ENCODE peak calls at places on chromosomes 4 and X, in seven cellular contexts. T is fibroblast of lung, L is GM23248, S is mesenchymal stem cell, Z is IMR-90, J is PC-3, O is SK-N-SH. P is an unnamed sample.

GRCh38 chr4:110630621-110631402 is 7.9 kb upstream of the PITX2 start:
- DNase-seq in Z (no peak), T (no peak), S (peak; percentile 30), L (no peak), J (no peak), O (no peak), P (no peak)

GRCh38 chrX:97547873-97548578 is 664.3 kb downstream of the RPA4 start:
- DNase-seq in O (peak; percentile 2), T (peak; percentile 56), J (peak; percentile 23), Z (peak; percentile 39), L (no peak), S (peak; percentile 38), P (peak; percentile 39)

GRCh38 chr4:71377561-71377960 is 38.7 kb downstream of the SLC4A4 start:
- DNase-seq in T (peak; percentile 92), O (no peak), J (peak; percentile 96), S (peak; percentile 93), L (peak; percentile 83), Z (peak; percentile 95), P (peak; percentile 91)

GRCh38 chrX:15911729-15912550 is 57.3 kb upstream of the AP1S2 start:
- DNase-seq in S (no peak), Z (no peak), O (no peak), J (peak; percentile 8), T (no peak), L (peak; percentile 7), P (no peak)

GRCh38 chrX:134544189-134544588 is 84.2 kb downstream of the HPRT1 start:
- DNase-seq in J (no peak), L (peak; percentile 40), T (no peak), Z (no peak), S (no peak), O (no peak), P (no peak)

GRCh38 chr4:152255437-152255836 is 280.5 kb downstream of the FBXW7 start:
- DNase-seq in L (peak; percentile 56), Z (peak; percentile 27), O (no peak), S (peak; percentile 80), T (peak; percentile 44), J (peak; percentile 51), P (peak; percentile 19)

GRCh38 chr4:144294211-144294610 is 153.7 kb upstream of the GYPA start:
- DNase-seq in L (no peak), T (no peak), O (no peak), Z (no peak), J (no peak), S (no peak), P (no peak)

GRCh38 chrX:150036181-150036580 is 97.9 kb upstream of the EOLA2 start:
- DNase-seq in T (peak; percentile 65), S (peak; percentile 50), J (peak; percentile 83), Z (peak; percentile 70), O (peak; percentile 4), L (peak; percentile 74), P (peak; percentile 49)

GRCh38 chr4:151238477-151238876 is 38.5 kb upstream of the PRSS48 start:
- DNase-seq in O (no peak), J (peak; percentile 6), T (peak; percentile 23), S (no peak), Z (peak; percentile 6), L (peak; percentile 54), P (peak; percentile 3)

GRCh38 chr4:122831515-122832196 is 5.0 kb downstream of the FGF2 start:
- DNase-seq in O (no peak), J (peak; percentile 38), S (peak; percentile 37), L (peak; percentile 71), Z (peak; percentile 44), T (peak; percentile 50), P (peak; percentile 37)

DNA sequence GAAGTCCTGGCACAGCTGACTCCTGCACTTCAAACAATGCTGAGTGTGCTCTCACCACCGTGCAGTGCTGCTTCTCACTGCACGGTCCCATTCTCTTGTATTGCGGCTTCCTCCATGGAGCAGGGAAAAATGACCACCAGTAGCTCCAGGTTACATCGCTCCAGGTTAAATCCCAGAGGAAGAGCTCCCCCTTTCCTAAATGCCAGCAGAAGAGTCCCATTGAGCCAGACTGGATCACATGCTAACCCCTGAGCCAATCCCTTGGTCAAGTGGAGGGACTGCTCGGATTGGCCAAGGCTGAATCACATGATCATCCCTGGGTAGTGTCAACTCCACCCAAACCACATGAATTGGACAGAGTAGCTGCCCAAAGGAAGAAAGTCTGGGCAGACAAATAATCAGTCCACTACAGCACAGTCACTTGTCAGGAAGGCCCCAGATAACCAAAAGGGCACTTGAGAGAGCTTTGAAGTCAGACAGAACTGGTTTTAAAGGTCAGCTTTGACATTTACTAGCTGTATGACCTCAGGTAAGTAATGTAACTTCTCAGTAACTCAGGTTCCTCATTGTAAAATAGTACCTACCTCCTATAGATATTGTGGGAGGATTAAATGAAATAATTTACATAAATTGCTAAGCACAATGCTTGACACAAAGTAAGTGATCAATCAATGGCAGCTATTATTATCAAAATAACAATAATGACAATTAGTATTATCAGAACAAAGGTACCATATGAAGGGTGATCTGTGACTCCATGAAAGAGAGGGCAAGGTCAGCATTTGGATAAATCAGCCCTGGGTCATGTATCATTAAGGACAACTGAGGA is 14.3 kb downstream of the TEC start:
- DNase-seq in O (no peak), T (peak; percentile 12), Z (no peak), S (no peak), L (no peak), J (no peak), P (no peak)
- H2AFZ ChIP-seq in O (no peak overlapping the region), T (no peak overlapping the region), Z (no peak overlapping the region), S (no peak overlapping the region), L (no peak overlapping the region), J (no peak overlapping the region), P (no peak overlapping the region)

GRCh38 chr4:87071401-87071800 is 136.6 kb downstream of the AFF1 start:
- DNase-seq in Z (no peak), O (no peak), L (no peak), S (no peak), J (no peak), T (no peak), P (no peak)

GRCh38 chr4:87073187-87073569 is 138.4 kb downstream of the AFF1 start:
- DNase-seq in L (no peak), Z (no peak), T (no peak), O (no peak), S (no peak), J (no peak), P (no peak)

GRCh38 chr4:87075876-87076275 is 141.1 kb downstream of the AFF1 start:
- DNase-seq in J (no peak), L (no peak), Z (no peak), O (no peak), T (no peak), S (no peak), P (no peak)

GRCh38 chr4:87076690-87077358 is 142.0 kb downstream of the AFF1 start:
- DNase-seq in L (peak; percentile 37), Z (no peak), S (no peak), O (no peak), T (no peak), J (no peak), P (no peak)

DNA sequence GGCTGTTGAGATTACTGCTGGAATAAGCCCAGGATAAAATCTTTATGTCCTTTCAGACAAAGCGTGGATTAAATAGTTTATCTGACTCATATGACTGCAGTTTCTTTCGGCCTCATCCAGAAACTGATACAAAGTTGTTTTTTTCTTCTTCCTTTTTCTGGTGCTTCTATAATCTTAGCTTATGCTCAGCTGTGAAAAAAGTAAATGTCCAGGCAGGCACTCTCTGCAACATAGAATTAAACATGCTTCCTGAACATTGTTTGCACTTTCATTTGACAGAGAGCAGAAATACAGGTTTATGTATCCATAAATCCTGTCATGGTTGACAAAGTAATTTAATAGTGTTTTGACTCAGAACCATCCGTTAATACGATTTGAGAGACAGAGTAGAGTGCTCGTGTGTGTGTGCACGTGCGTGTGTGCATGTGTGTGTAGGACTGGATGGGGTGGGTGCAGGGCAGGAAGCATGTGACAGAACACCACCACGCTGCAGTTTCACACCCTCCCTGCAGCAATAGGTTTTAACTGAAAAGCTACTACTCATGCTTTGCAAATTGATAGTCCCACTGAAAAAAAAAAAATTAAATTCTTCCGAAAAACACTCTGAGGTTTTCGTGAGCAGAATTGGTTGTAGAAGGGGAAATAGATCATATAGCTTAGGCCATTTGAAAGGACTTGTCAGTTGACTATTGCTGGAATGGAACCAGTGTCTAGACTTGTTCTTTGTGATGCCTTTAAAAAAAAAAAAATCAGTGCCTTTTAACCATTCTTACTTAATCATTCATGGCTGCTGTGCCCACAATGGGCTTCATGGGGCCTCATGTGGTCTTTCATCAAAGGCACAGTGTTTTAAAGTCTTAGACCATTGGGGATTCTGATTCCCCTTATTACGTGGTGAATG is 139.0 kb downstream of the AFF1 start:
- DNase-seq in T (no peak), L (no peak), S (peak; percentile 49), O (peak; percentile 41), J (peak; percentile 79), Z (peak; percentile 62), P (peak; percentile 32)
- H3K9ac ChIP-seq in T (no peak overlapping the region), L (no peak overlapping the region), S (peak overlapping the region; percentile 50), O (no peak overlapping the region), J (no peak overlapping the region), Z (no peak overlapping the region), P (peak overlapping the region; percentile 25)

DNA sequence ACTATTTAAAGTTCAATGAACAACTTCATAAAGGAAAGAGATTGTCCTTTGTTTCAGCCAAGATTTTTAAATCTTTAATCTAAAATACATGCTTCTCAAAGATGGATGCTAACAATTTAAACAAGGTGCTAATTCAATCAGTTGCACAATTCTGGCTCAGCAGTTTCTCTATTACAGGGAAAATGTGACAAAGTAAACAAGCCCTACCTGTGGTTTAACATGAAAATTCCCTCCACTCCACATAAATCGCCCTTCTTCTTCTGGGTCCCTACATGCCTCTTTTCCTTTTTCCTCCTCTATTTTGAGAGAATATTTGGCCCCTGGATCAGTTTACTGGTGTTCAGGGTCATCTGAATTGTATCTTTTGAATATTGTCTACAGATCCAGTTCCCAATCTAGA is 80.6 kb downstream of the FRYL start:
- DNase-seq in J (peak; percentile 35), T (peak; percentile 59), Z (no peak), O (no peak), S (peak; percentile 55), L (peak; percentile 44), P (peak; percentile 50)
- H3K27ac ChIP-seq in J (peak overlapping the region; percentile 89), T (peak overlapping the region; percentile 71), Z (no peak overlapping the region), O (peak overlapping the region; percentile 29), S (peak overlapping the region; percentile 98), L (peak overlapping the region; percentile 87), P (peak overlapping the region; percentile 100)

GRCh38 chr4:141540643-141541042 is 95.7 kb upstream of the IL15 start:
- DNase-seq in Z (peak; percentile 60), J (peak; percentile 85), L (peak; percentile 50), S (peak; percentile 37), O (no peak), T (peak; percentile 66), P (peak; percentile 63)

GRCh38 chr4:141541851-141542250 is 94.5 kb upstream of the IL15 start:
- DNase-seq in S (peak; percentile 52), J (no peak), O (no peak), Z (peak; percentile 38), T (peak; percentile 45), L (peak; percentile 82), P (peak; percentile 38)

GRCh38 chr4:141538001-141538400 is 98.4 kb upstream of the IL15 start:
- DNase-seq in T (no peak), L (no peak), Z (no peak), O (no peak), J (no peak), S (no peak), P (no peak)

GRCh38 chr4:141548791-141549190 is 87.6 kb upstream of the IL15 start:
- DNase-seq in S (peak; percentile 6), Z (peak; percentile 64), T (peak; percentile 33), J (no peak), L (peak; percentile 23), O (no peak), P (peak; percentile 26)

DNA sequence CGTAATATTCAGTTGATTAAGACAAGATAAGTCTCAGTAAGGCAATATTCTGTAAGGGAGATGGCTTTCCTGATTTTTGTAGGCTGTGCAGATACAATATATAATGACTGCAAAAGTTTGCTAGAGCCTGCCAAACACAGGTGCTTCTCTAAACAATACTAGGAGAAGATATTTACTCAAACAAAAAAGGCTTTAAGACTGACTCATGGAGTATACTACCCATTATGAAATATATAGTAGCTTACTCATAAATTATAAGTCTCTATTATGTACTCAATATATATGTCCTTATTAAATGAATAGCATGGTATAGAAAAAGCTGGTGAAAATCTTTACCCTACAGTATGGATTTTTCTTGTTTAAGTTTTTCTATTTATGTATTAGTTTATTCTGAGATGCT is 93.2 kb upstream of the IL15 start:
- DNase-seq in J (peak; percentile 75), Z (no peak), S (no peak), L (no peak), T (no peak), O (no peak), P (no peak)
- H2AFZ ChIP-seq in J (no peak overlapping the region), Z (no peak overlapping the region), S (no peak overlapping the region), L (no peak overlapping the region), T (no peak overlapping the region), O (no peak overlapping the region), P (no peak overlapping the region)

P was measured in astrocyte.